ENCODE peak calls at places on chromosomes 16 and 17, in four cellular contexts. M is GM12891, T is right lobe of liver, X is A549. K is an unnamed sample.

GRCh38 chr17:10018461-10018891 is 113.4 kb upstream of the RCVRN start:
- DNase-seq in M (peak; percentile 41), T (no peak), X (no peak), K (peak; percentile 92)

GRCh38 chr16:46690281-46691178 is 1.1 kb downstream of the ORC6 start:
- DNase-seq in M (no peak), T (peak; percentile 34), X (no peak), K (peak; percentile 25)

GRCh38 chr17:28726912-28727726 is 1.1 kb upstream of the TLCD1 start:
- DNase-seq in M (peak; percentile 81), T (peak; percentile 94), X (peak; percentile 98), K (peak; percentile 97)

GRCh38 chr16:54236761-54237160 is 49.8 kb downstream of the IRX3 start:
- DNase-seq in M (no peak), T (no peak), X (no peak), K (no peak)

GRCh38 chr17:68053237-68054030 is 17.9 kb downstream of the KPNA2 start:
- DNase-seq in M (no peak), T (no peak), X (no peak), K (no peak)

GRCh38 chr17:31535581-31535981 is 144.1 kb downstream of the RAB11FIP4 start:
- DNase-seq in M (peak; percentile 70), T (no peak), X (no peak), K (no peak)

GRCh38 chr17:43719578-43719977 is 39.0 kb downstream of the SOST start:
- DNase-seq in M (no peak), T (no peak), X (no peak), K (peak; percentile 33)

GRCh38 chr16:3023415-3023668 is 400 bp downstream of the HCFC1R1 start:
- DNase-seq in M (no peak), T (peak; percentile 76), X (no peak), K (no peak)

GRCh38 chr16:57863434-57864160 is 61.3 kb upstream of the KIFC3 start:
- DNase-seq in M (no peak), T (peak; percentile 64), X (peak; percentile 86), K (peak; percentile 68)

GRCh38 chr16:82699711-82700495 is 73.1 kb downstream of the CDH13 start:
- DNase-seq in M (no peak), T (no peak), X (no peak), K (peak; percentile 6)

GRCh38 chr17:69325518-69326301 is 1.2 kb downstream of the ABCA5 start:
- DNase-seq in M (no peak), T (peak; percentile 35), X (no peak), K (no peak)

GRCh38 chr17:8807070-8807550 is 7.9 kb upstream of the MFSD6L start:
- DNase-seq in M (peak; percentile 65), T (no peak), X (no peak), K (peak; percentile 72)

GRCh38 chr16:10136916-10137315 is 45.3 kb downstream of the GRIN2A start:
- DNase-seq in M (no peak), T (no peak), X (no peak), K (no peak)

DNA sequence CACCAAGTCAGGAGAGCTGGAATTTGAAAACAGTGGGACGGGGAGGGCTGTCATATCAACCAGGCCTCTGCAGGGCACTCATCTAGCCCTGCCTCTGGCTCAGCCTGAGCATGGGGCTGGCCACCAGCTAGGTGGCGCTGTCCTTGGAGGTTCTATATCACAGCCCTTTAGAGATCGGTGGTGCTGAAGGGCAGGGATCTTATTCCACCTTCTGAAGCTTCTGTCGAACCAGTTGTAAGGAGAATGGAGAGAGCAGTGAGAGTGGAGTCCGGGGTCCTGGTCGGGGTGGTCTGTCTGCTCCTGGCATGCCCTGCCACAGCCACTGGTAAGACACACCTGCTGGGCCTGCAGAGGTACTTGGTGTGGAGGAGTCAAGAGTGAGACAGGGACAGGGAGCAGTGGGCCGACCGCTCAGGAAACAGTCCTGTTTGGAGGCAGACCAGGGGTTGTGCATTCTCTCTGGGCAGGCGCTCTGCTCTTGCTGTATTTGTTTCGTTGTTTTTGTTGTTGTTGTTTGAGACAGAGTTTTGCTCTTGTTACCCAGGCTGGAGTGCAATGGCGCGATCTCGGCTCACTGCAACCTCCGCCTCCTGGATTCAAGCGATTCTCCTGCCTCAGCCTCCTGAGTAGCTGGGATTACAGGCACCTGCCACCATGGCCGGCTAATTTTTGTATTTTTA is at the start of gene CES3:
- DNase-seq in M (peak; percentile 66), T (peak; percentile 70), X (peak; percentile 85), K (peak; percentile 82)
- TF ChIP-seq POLR2A in M (no peak), T (no peak), X (no peak), K (no peak)

GRCh38 chr17:7219434-7219811 is 213 bp downstream of the DLG4 start:
- DNase-seq in M (no peak), T (no peak), X (no peak), K (no peak)

GRCh38 chr17:7217113-7217987 is 2.3 kb downstream of the DLG4 start:
- DNase-seq in M (no peak), T (peak; percentile 34), X (peak; percentile 76), K (peak; percentile 74)

GRCh38 chr17:7216242-7217112 is 3.2 kb downstream of the DLG4 start:
- DNase-seq in M (no peak), T (no peak), X (no peak), K (peak; percentile 14)

GRCh38 chr17:7218774-7219173 is 862 bp downstream of the DLG4 start:
- DNase-seq in M (no peak), T (peak; percentile 16), X (no peak), K (no peak)

GRCh38 chr17:7218166-7218565 is 1.5 kb downstream of the DLG4 start:
- DNase-seq in M (no peak), T (peak; percentile 20), X (no peak), K (peak; percentile 20)
- TF ChIP-seq POLR2A in M (no peak), T (no peak), X (no peak), K (no peak)

GRCh38 chr17:63841350-63842172 is 924 bp downstream of the SMARCD2 start:
- DNase-seq in M (no peak), T (peak; percentile 67), X (no peak), K (peak; percentile 48)
- TF ChIP-seq POLR2A in M (no peak), T (no peak), X (no peak), K (no peak)

DNA sequence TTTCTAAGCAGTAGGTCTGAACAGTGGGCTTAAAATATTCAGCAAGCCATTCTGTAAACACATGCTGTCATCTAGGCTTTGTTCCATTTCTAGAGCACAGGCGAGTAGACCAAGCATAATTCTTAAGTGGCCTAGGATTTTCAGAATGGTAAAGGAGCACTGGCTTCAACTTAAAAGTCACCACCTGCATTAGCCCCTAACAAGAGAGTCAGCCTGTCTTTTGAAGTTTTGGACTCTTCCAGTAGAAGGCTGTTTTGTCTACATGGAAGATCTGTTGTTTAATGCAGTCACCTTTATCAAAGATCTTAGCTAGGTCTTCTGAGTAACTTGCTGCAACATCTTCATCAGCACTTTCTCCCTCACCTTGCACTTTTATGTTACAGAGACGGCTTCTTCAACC is 36.6 kb downstream of the TTC19 start:
- DNase-seq in M (no peak), T (no peak), X (no peak), K (no peak)
- TF ChIP-seq POLR2A in M (no peak), T (no peak), X (no peak), K (no peak)

DNA sequence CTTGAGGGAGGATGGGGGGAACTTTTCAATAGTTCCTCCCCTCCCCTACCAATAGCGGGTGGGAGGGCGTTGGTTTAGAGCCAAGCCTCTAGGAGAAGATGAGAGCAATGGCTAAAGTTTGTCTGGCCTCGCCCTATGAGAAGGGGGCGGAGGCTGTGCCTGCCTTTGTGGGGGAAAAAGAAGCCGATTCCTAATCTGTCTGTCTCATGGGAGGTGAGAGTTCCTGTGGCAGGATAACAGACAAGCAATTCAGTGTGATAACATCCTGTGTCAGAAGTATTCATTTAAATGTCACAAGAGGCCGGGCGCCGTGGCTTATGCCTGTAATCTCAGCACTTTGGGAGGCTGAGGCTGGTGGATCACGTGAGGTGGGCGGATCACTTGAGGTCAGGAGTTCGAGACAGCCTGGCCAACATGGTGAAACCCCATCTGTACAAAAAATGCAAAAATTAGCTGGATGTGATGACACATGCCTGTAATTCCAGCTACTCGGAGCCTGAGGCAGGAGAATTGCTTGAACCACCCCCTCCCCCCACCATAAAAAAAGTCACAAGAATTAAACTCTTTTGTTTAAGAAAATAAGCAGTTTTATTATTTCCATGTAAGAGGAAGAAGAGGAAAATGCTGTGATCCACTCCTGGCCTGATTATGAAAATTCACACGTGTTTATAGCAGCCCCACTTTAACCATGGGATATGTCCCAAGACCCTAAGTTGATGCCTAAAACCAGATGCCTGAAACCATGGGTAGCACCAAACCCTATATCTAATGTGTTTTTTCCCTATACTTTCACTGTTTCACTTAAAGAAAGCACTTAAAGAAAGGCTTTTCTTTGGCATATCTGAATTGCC is 1.7 kb downstream of the SLFN5 start:
- DNase-seq in M (peak; percentile 29), T (peak; percentile 59), X (peak; percentile 54), K (peak; percentile 89)
- TF ChIP-seq POLR2A in M (peak; percentile 63), T (no peak), X (no peak), K (no peak)

DNA sequence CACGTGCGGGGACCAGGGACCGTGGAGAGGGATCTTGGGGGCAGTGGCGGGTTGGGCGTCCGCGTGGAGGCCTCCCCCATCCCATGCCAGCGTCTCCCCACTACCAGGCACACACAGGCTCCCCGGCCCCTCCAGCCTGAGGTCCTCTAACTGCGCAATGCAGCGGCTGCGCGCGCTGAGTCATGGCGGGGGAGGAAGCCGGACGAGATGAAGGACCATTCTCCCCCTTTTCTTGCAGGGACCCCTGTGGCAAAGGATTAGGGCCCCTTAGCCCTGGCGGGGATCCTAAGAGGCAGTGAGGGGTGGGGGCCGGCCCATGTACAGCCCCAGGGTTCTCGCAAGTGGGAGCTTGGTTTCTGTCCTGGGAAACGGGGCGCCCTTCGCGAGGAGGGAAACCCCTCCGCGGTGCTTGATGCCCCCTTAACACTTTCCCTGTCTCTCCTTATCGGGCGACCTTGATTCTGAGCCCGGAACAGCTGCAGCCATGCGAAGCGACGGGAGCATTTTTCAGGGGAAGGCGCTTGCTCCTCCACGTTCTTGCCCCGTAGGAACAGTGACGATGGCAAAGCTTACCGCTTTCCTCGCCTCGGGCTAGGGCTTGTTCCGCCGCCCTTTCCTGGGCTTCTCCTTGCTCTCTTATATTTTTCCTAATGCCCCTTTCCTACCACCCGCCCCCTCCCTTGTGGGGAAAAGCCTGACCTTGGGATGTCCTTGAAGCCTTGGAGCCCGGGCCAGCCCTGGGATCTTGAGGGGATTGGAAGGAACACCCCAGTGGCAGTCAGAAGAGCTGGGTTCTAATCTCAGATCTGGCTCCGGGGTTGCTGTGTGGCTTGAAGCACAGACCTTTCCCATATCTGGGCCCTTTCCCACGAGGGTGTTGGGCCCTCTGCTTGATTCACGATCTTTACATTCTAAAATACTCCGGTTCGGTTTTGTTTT is 652 bp downstream of the ALDOA start:
- DNase-seq in M (no peak), T (no peak), X (peak; percentile 43), K (peak; percentile 77)
- TF ChIP-seq POLR2A in M (no peak), T (no peak), X (no peak), K (no peak)

GRCh38 chr17:18182978-18183333 is 672 bp upstream of the ALKBH5 start:
- DNase-seq in M (peak; percentile 77), T (peak; percentile 90), X (no peak), K (peak; percentile 90)
- TF ChIP-seq POLR2A in M (peak; percentile 74), T (peak; percentile 55), X (peak; percentile 81), K (peak; percentile 31)